ENCODE peak calls at places on chromosomes 5 and 9, in six cellular contexts. L is omental fat pad; T is foreskin keratinocyte; F is nephron progenitor cell; S is CD8-positive, alpha-beta T cell; M is activated B cell treated with CpG ODN at 0.5 μM for 24 hours. V is an unnamed sample.

GRCh38 chr5:178424141-178424855 is 165.9 kb downstream of the COL23A1 start:
- DNase-seq in T (no peak), L (no peak), S (no peak), F (no peak), M (no peak), V (no peak)

GRCh38 chr5:125088522-125089105 is 342.2 kb upstream of the ZNF608 start:
- DNase-seq in F (no peak), T (no peak), M (no peak), L (no peak), S (no peak), V (no peak)

GRCh38 chr5:124662261-124662781 is 84.1 kb downstream of the ZNF608 start:
- DNase-seq in M (no peak), T (peak; percentile 60), F (peak; percentile 66), S (no peak), L (no peak), V (no peak)

GRCh38 chr9:7570107-7570720 is 229.4 kb downstream of the DMAC1 start:
- DNase-seq in T (peak; percentile 44), M (no peak), L (peak; percentile 32), F (peak; percentile 61), S (peak; percentile 42), V (no peak)

GRCh38 chr5:16464664-16465543 is 696 bp downstream of the ZNF622 start:
- DNase-seq in L (no peak), S (peak; percentile 3), M (no peak), T (no peak), F (no peak), V (no peak)

GRCh38 chr5:115571441-115571878 is 26.9 kb upstream of the FEM1C start:
- DNase-seq in T (no peak), L (no peak), F (no peak), S (no peak), M (no peak), V (no peak)

GRCh38 chr9:109401169-109401989 is 80.5 kb upstream of the EPB41L4B start:
- DNase-seq in M (no peak), S (no peak), F (peak; percentile 74), T (peak; percentile 38), L (peak; percentile 29), V (no peak)

GRCh38 chr5:55918097-55919035 is 67.2 kb downstream of the IL31RA start:
- DNase-seq in S (no peak), T (no peak), M (no peak), F (peak; percentile 31), L (no peak), V (no peak)

GRCh38 chr5:123265551-123265950 is 157.7 kb downstream of the CEP120 start:
- DNase-seq in M (no peak), F (no peak), L (no peak), S (no peak), T (peak; percentile 32), V (no peak)

GRCh38 chr5:42634575-42634974 is 122.0 kb upstream of the CCDC152 start:
- DNase-seq in F (no peak), L (no peak), M (no peak), T (no peak), S (no peak), V (no peak)

GRCh38 chr5:126527892-126528291 is 67.1 kb downstream of the ALDH7A1 start:
- DNase-seq in S (no peak), L (no peak), F (no peak), T (peak; percentile 58), M (no peak), V (no peak)

GRCh38 chr5:143316844-143317631 is 86.4 kb downstream of the NR3C1 start:
- DNase-seq in T (no peak), M (no peak), F (no peak), S (no peak), L (no peak), V (no peak)

GRCh38 chr5:142250119-142250518 is 74.7 kb downstream of the SPRY4 start:
- DNase-seq in L (no peak), M (no peak), S (no peak), T (no peak), F (no peak), V (no peak)

GRCh38 chr5:91378683-91379601 is 4.2 kb downstream of the ARRDC3 start:
- DNase-seq in M (no peak), T (no peak), S (no peak), F (no peak), L (no peak), V (no peak)

GRCh38 chr5:73380710-73381586 is 67.6 kb downstream of the FOXD1 start:
- DNase-seq in L (no peak), F (no peak), M (no peak), S (no peak), T (no peak), V (no peak)

GRCh38 chr5:1809416-1810035 is 8.3 kb downstream of the NDUFS6 start:
- DNase-seq in S (no peak), T (no peak), M (no peak), L (no peak), F (no peak), V (no peak)
- TF ChIP-seq CTCF in S (no peak), T (no peak), M (no peak), L (no peak), F (no peak), V (no peak)

GRCh38 chr9:101094686-101095085 is 66.2 kb downstream of the PLPPR1 start:
- DNase-seq in S (no peak), L (no peak), M (no peak), F (no peak), T (no peak), V (no peak)
- TF ChIP-seq CTCF in S (no peak), L (no peak), M (no peak), F (no peak), T (no peak), V (no peak)

GRCh38 chr9:77897292-77897691 is 134.3 kb downstream of the GNAQ start:
- DNase-seq in T (no peak), L (no peak), F (no peak), M (no peak), S (no peak), V (no peak)
- TF ChIP-seq CTCF in T (peak; percentile 36), L (no peak), F (no peak), M (no peak), S (no peak), V (no peak)

GRCh38 chr9:95939472-95939871 is 64.0 kb downstream of the ERCC6L2 start:
- DNase-seq in T (no peak), S (no peak), M (no peak), F (no peak), L (no peak), V (no peak)

GRCh38 chr9:95936579-95937075 is 61.1 kb downstream of the ERCC6L2 start:
- DNase-seq in T (no peak), M (no peak), L (no peak), S (no peak), F (no peak), V (no peak)

GRCh38 chr9:95937131-95937530 is 61.6 kb downstream of the ERCC6L2 start:
- DNase-seq in F (no peak), M (no peak), T (peak; percentile 64), L (no peak), S (no peak), V (no peak)

GRCh38 chr9:95940265-95940664 is 64.8 kb downstream of the ERCC6L2 start:
- DNase-seq in S (no peak), T (no peak), F (no peak), M (no peak), L (no peak), V (no peak)

DNA sequence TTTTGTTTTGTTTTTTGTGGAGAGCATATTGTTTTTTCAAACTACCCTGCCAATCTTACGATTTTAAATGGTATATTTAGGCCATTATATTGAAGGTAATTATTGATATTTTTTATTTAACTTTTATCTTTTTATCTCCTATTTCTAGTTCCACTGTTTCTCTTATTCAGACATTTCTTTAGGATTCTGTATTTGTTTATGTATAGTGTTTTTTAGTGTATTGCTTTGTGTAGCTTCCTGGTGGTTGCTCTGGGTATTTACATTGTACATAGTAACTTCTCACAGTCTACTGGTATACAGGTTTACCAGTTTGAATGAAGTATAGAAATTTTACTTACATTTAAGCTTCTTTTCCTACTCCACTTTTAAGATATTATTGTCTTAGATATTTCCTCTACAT is 63.2 kb downstream of the ERCC6L2 start:
- DNase-seq in T (no peak), M (no peak), F (no peak), L (no peak), S (no peak), V (no peak)
- TF ChIP-seq CTCF in T (no peak), M (no peak), F (no peak), L (no peak), S (no peak), V (no peak)

GRCh38 chr9:92160786-92161185 is 45.6 kb upstream of the SPTLC1 start:
- DNase-seq in F (no peak), T (no peak), L (no peak), S (no peak), M (no peak), V (no peak)
- TF ChIP-seq CTCF in F (no peak), T (no peak), L (no peak), S (no peak), M (no peak), V (no peak)

GRCh38 chr9:36400332-36401178 is 486 bp upstream of the RNF38 start:
- DNase-seq in L (peak; percentile 66), S (peak; percentile 86), F (peak; percentile 93), T (peak; percentile 76), M (peak; percentile 92), V (peak; percentile 83)
- TF ChIP-seq CTCF in L (no peak), S (no peak), F (no peak), T (peak; percentile 46), M (no peak), V (no peak)

GRCh38 chr5:53035868-53036381 is 46.8 kb downstream of the ITGA2 start:
- DNase-seq in F (no peak), L (no peak), M (no peak), T (peak; percentile 99), S (no peak), V (no peak)
- TF ChIP-seq CTCF in F (peak; percentile 56), L (no peak), M (no peak), T (peak; percentile 75), S (peak; percentile 19), V (peak; percentile 31)

DNA sequence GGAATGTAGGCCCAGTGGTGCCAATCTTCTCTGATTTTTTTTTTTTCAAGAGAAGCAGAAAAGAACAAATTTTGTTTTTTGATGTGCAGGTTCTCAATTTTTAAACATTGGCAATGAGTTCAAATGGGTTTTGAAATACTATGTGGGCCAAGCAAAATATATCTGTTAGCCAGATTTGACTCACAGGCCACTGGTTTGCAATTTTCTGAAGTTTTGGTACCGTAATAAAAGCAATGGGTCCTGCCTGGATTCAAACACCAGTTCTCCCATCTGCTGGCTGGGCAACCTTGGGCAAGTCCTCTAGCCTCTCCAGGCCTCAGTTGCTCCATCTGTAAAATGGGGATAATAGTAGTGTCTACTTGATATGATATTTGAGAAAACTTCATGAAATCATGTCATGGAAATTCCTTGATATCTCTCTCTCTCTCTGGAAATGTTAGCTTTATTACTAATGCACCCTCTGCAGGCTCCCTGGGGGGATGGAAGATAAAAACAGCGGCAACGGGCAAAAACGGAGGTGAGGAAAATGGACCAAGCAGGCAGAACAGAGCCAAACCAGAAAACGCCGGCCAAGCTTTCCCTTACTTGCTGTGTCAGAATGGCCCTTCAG is 63.4 kb downstream of the SMIM23 start:
- DNase-seq in S (no peak), M (no peak), T (no peak), F (no peak), L (no peak), V (no peak)
- TF ChIP-seq CTCF in S (no peak), M (no peak), T (no peak), F (no peak), L (no peak), V (no peak)